ENCODE peak calls at places on chromosomes 2 and 18, in ten cellular contexts. A is cerebellum; P is activated T-helper 1 cell treated with Interleukin-2 at 50 U/mL for 16 hours; E is activated T-cell treated with anti-CD3 and anti-CD28 coated beads for 24 hours; N is stimulated activated CD4-positive, alpha-beta T cell treated with anti-CD3 and anti-CD28 coated beads, Interleukin-4, amount 100 ng/mL, for 4 hours; F is SIG-M5; V is upper lobe of right lung; L is cardiac muscle cell; D is head of caudate nucleus; B is GM18507. R is an unnamed sample.

GRCh38 chr18:25604231-25604908 is 252.4 kb upstream of the ZNF521 start:
- DNase-seq in A (no peak), P (no peak), E (no peak), N (no peak), F (no peak), V (no peak), L (no peak), D (no peak), B (no peak), R (no peak)

GRCh38 chr2:241551998-241552737 is 6.4 kb upstream of the BOK start:
- DNase-seq in A (no peak), P (no peak), E (no peak), N (no peak), F (no peak), V (no peak), L (no peak), D (no peak), B (no peak), R (no peak)

GRCh38 chr2:52475600-52475999 is 1292.0 kb upstream of the CHAC2 start:
- DNase-seq in A (no peak), P (no peak), E (no peak), N (no peak), F (no peak), V (no peak), L (no peak), D (no peak), B (no peak), R (no peak)

GRCh38 chr2:75503048-75503607 is 57.6 kb downstream of the EVA1A start:
- DNase-seq in A (no peak), P (no peak), E (no peak), N (no peak), F (no peak), V (no peak), L (no peak), D (no peak), B (no peak), R (no peak)

GRCh38 chr2:186535861-186536260 is 49.8 kb downstream of the ZC3H15 start:
- DNase-seq in A (no peak), P (no peak), E (no peak), N (no peak), F (no peak), V (no peak), L (no peak), D (no peak), B (no peak), R (no peak)

GRCh38 chr2:64793701-64794100 is 140.0 kb upstream of the SERTAD2 start:
- DNase-seq in A (no peak), P (no peak), E (no peak), N (no peak), F (no peak), V (no peak), L (no peak), D (no peak), B (no peak), R (no peak)

GRCh38 chr2:177143444-177143843 is 69.2 kb upstream of the HNRNPA3 start:
- DNase-seq in A (no peak), P (no peak), E (no peak), N (no peak), F (no peak), V (no peak), L (no peak), D (no peak), B (no peak), R (no peak)

GRCh38 chr2:11753886-11754704 is 7.7 kb downstream of the LPIN1 start:
- DNase-seq in A (no peak), P (peak; percentile 43), E (peak; percentile 71), N (peak; percentile 86), F (no peak), V (no peak), L (no peak), D (no peak), B (no peak), R (no peak)

GRCh38 chr2:95698166-95698565 is 106.4 kb downstream of the TRIM43 start:
- DNase-seq in A (no peak), P (no peak), E (no peak), N (no peak), F (no peak), V (no peak), L (no peak), D (no peak), B (no peak), R (no peak)

GRCh38 chr2:19810637-19811036 is 91.1 kb downstream of the TTC32 start:
- DNase-seq in A (no peak), P (no peak), E (no peak), N (no peak), F (no peak), V (no peak), L (no peak), D (peak; percentile 16), B (no peak), R (no peak)

GRCh38 chr2:66496680-66497420 is 61.9 kb downstream of the MEIS1 start:
- DNase-seq in A (no peak), P (no peak), E (no peak), N (no peak), F (no peak), V (no peak), L (no peak), D (no peak), B (no peak), R (no peak)

GRCh38 chr18:68757121-68757520 is 40.8 kb upstream of the CCDC102B start:
- DNase-seq in A (no peak), P (no peak), E (no peak), N (no peak), F (no peak), V (no peak), L (no peak), D (no peak), B (no peak), R (no peak)

GRCh38 chr2:156593011-156593921 is 157.1 kb downstream of the GPD2 start:
- DNase-seq in A (no peak), P (no peak), E (no peak), N (no peak), F (no peak), V (no peak), L (peak; percentile 5), D (no peak), B (no peak), R (no peak)

GRCh38 chr2:241499146-241499965 is 9.0 kb downstream of the STK25 start:
- DNase-seq in A (no peak), P (no peak), E (no peak), N (no peak), F (no peak), V (no peak), L (no peak), D (no peak), B (no peak), R (no peak)

GRCh38 chr2:64941751-64942150 is 47.4 kb upstream of the SLC1A4 start:
- DNase-seq in A (no peak), P (no peak), E (no peak), N (no peak), F (no peak), V (no peak), L (no peak), D (no peak), B (no peak), R (no peak)

GRCh38 chr2:2270808-2271415 is 60.2 kb downstream of the MYT1L start:
- DNase-seq in A (peak; percentile 69), P (no peak), E (no peak), N (no peak), F (no peak), V (no peak), L (no peak), D (no peak), B (no peak), R (no peak)

GRCh38 chr2:238601433-238602222 is 174.9 kb downstream of the ASB1 start:
- DNase-seq in A (no peak), P (no peak), E (no peak), N (no peak), F (no peak), V (no peak), L (no peak), D (no peak), B (no peak), R (no peak)

GRCh38 chr2:224263571-224264043 is 138.3 kb downstream of the FAM124B start:
- DNase-seq in A (no peak), P (no peak), E (no peak), N (no peak), F (no peak), V (no peak), L (no peak), D (no peak), B (no peak), R (no peak)

GRCh38 chr2:190088917-190089316 is 26.4 kb upstream of the MSTN start:
- DNase-seq in A (peak; percentile 6), P (no peak), E (peak; percentile 19), N (peak; percentile 10), F (no peak), V (no peak), L (peak; percentile 81), D (peak; percentile 54), B (peak; percentile 22), R (peak; percentile 61)

GRCh38 chr2:44273076-44273475 is 2.2 kb upstream of the SLC3A1 start:
- DNase-seq in A (no peak), P (no peak), E (no peak), N (no peak), F (no peak), V (no peak), L (no peak), D (no peak), B (no peak), R (no peak)

GRCh38 chr2:40357667-40358066 is 94.2 kb downstream of the SLC8A1 start:
- DNase-seq in A (no peak), P (no peak), E (no peak), N (no peak), F (no peak), V (no peak), L (no peak), D (no peak), B (no peak), R (no peak)

GRCh38 chr18:79938196-79938595 is 13.3 kb downstream of the SLC66A2 start:
- DNase-seq in A (no peak), P (no peak), E (no peak), N (no peak), F (no peak), V (peak; percentile 45), L (no peak), D (peak; percentile 2), B (no peak), R (no peak)

GRCh38 chr2:186841940-186842339 is 7.0 kb downstream of the ZSWIM2 start:
- DNase-seq in A (no peak), P (no peak), E (no peak), N (no peak), F (no peak), V (no peak), L (no peak), D (no peak), B (no peak), R (no peak)

GRCh38 chr18:13137939-13138821 is 80.4 kb upstream of the LDLRAD4 start:
- DNase-seq in A (no peak), P (peak; percentile 36), E (no peak), N (peak; percentile 67), F (no peak), V (peak; percentile 77), L (no peak), D (no peak), B (peak; percentile 69), R (peak; percentile 74)